ENCODE peak calls at places on chromosome 1, in eight cellular contexts. One of them, this sample, is unnamed.

GRCh38 chr1:228272831-228273571 is 65.2 kb downstream of the OBSCN start:
- DNase-seq in breast epithelium: no peak
- DNase-seq in endothelial cell of umbilical vein: no peak
- DNase-seq in spleen: peak; percentile 75
- DNase-seq in stomach: no peak
- DNase-seq in HepG2: no peak
- DNase-seq in prostate gland: no peak
- DNase-seq in uterus: no peak
- DNase-seq in this sample: no peak

GRCh38 chr1:160538985-160539651 is 16.1 kb upstream of the SLAMF6 start:
- DNase-seq in endothelial cell of umbilical vein: no peak
- DNase-seq in spleen: no peak
- DNase-seq in prostate gland: no peak
- DNase-seq in uterus: no peak
- DNase-seq in stomach: peak; percentile 38
- DNase-seq in breast epithelium: no peak
- DNase-seq in HepG2: peak; percentile 81
- DNase-seq in this sample: peak; percentile 66

GRCh38 chr1:38891753-38892152 is 10.4 kb upstream of the GJA9 start:
- DNase-seq in HepG2: peak; percentile 61
- DNase-seq in spleen: no peak
- DNase-seq in prostate gland: no peak
- DNase-seq in breast epithelium: no peak
- DNase-seq in stomach: no peak
- DNase-seq in endothelial cell of umbilical vein: no peak
- DNase-seq in uterus: no peak
- DNase-seq in this sample: no peak

GRCh38 chr1:226990133-226990716 is 50.1 kb downstream of the COQ8A start:
- DNase-seq in spleen: peak; percentile 88
- DNase-seq in prostate gland: no peak
- DNase-seq in breast epithelium: no peak
- DNase-seq in uterus: no peak
- DNase-seq in HepG2: peak; percentile 28
- DNase-seq in stomach: no peak
- DNase-seq in endothelial cell of umbilical vein: peak; percentile 73
- DNase-seq in this sample: peak; percentile 65

GRCh38 chr1:154938604-154939399 is 2.3 kb upstream of the PMVK start:
- DNase-seq in stomach: no peak
- DNase-seq in spleen: no peak
- DNase-seq in breast epithelium: no peak
- DNase-seq in endothelial cell of umbilical vein: no peak
- DNase-seq in uterus: no peak
- DNase-seq in prostate gland: no peak
- DNase-seq in HepG2: no peak
- DNase-seq in this sample: no peak

GRCh38 chr1:229874150-229874549 is 192.9 kb upstream of the GALNT2 start:
- DNase-seq in spleen: no peak
- DNase-seq in breast epithelium: no peak
- DNase-seq in prostate gland: no peak
- DNase-seq in endothelial cell of umbilical vein: no peak
- DNase-seq in stomach: no peak
- DNase-seq in uterus: no peak
- DNase-seq in HepG2: no peak
- DNase-seq in this sample: no peak

GRCh38 chr1:44485229-44485932 is 80.3 kb downstream of the RNF220 start:
- DNase-seq in prostate gland: no peak
- DNase-seq in endothelial cell of umbilical vein: peak; percentile 90
- DNase-seq in breast epithelium: no peak
- DNase-seq in uterus: peak; percentile 74
- DNase-seq in stomach: no peak
- DNase-seq in spleen: no peak
- DNase-seq in HepG2: no peak
- DNase-seq in this sample: no peak

GRCh38 chr1:186658999-186659398 is 21.2 kb downstream of the PTGS2 start:
- DNase-seq in stomach: no peak
- DNase-seq in endothelial cell of umbilical vein: no peak
- DNase-seq in breast epithelium: no peak
- DNase-seq in uterus: no peak
- DNase-seq in prostate gland: no peak
- DNase-seq in spleen: no peak
- DNase-seq in HepG2: no peak
- DNase-seq in this sample: no peak

GRCh38 chr1:20063861-20064292 is 6.1 kb upstream of the PLA2G5 start:
- DNase-seq in endothelial cell of umbilical vein: peak; percentile 31
- DNase-seq in prostate gland: no peak
- DNase-seq in HepG2: peak; percentile 27
- DNase-seq in uterus: no peak
- DNase-seq in stomach: no peak
- DNase-seq in spleen: no peak
- DNase-seq in breast epithelium: no peak
- DNase-seq in this sample: no peak

GRCh38 chr1:109438798-109439297 is 12.6 kb upstream of the PSMA5 start:
- DNase-seq in spleen: no peak
- DNase-seq in endothelial cell of umbilical vein: peak; percentile 28
- DNase-seq in HepG2: peak; percentile 72
- DNase-seq in uterus: peak; percentile 29
- DNase-seq in stomach: no peak
- DNase-seq in breast epithelium: no peak
- DNase-seq in prostate gland: no peak
- DNase-seq in this sample: peak; percentile 30

GRCh38 chr1:214446772-214447556 is 104.4 kb downstream of the PTPN14 start:
- DNase-seq in HepG2: peak; percentile 85
- DNase-seq in breast epithelium: peak; percentile 69
- DNase-seq in endothelial cell of umbilical vein: peak; percentile 88
- DNase-seq in stomach: peak; percentile 62
- DNase-seq in uterus: peak; percentile 21
- DNase-seq in prostate gland: peak; percentile 33
- DNase-seq in spleen: no peak
- DNase-seq in this sample: peak; percentile 69

GRCh38 chr1:117622726-117623125 is 16.9 kb downstream of the TENT5C start:
- DNase-seq in HepG2: no peak
- DNase-seq in stomach: no peak
- DNase-seq in prostate gland: no peak
- DNase-seq in uterus: no peak
- DNase-seq in spleen: no peak
- DNase-seq in breast epithelium: no peak
- DNase-seq in endothelial cell of umbilical vein: no peak
- DNase-seq in this sample: no peak
- H3K4me1 ChIP-seq in HepG2: no peaks in the 10 kb centered on the region
- H3K4me1 ChIP-seq in stomach: peaks cover 54% of the 10 kb centered on the region
- H3K4me1 ChIP-seq in prostate gland: no peaks in the 10 kb centered on the region
- H3K4me1 ChIP-seq in uterus: no peaks in the 10 kb centered on the region
- H3K4me1 ChIP-seq in spleen: peaks cover 18% of the 10 kb centered on the region
- H3K4me1 ChIP-seq in breast epithelium: no peaks in the 10 kb centered on the region
- H3K4me1 ChIP-seq in endothelial cell of umbilical vein: no peaks in the 10 kb centered on the region
- H3K4me1 ChIP-seq in this sample: peaks cover 97% of the 10 kb centered on the region

DNA sequence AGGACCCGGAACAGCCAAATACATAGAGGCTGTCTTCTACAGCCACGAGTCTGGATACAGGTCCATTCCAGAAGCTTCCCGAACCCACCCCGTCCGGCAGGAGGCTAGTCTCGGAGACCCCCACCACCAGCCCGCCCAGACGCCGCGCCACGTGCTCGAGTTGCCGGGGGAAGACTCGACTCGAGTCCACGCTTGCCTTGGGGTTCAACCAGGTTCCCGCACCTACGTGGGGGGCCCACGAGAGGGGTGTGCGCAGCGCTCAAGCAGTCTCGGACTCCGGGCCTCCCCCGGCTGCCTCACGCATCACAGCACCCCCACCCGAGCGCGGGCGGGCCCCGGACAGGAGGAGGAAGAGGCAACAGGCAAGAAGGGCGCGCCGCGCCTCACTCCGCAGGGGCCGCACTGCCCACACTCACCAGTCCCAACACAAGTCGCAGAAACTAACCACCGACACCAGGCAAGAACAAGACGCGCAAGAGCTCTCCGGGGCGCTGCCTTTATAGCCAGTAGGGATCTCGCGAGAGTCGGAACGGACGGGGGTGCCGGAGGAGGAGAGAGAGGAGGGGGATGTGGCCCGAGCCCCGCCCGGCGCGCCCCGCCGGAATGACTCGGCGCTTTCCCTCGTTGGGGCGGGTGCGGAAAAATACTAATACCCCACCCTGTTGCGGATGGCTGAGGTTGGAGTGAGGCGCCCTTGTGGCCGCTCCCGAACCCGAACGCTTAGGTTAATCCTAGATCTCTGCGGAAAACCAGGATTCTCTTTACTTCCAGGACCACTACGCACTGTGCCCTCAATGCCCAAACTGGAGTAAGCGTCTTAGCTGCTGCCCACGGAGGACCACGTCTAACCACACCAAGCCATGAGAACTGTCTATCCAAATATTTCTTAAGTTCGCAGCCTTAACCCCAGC is at the start of gene PRDX1:
- DNase-seq in breast epithelium: peak; percentile 95
- DNase-seq in prostate gland: peak; percentile 98
- DNase-seq in uterus: peak; percentile 98
- DNase-seq in stomach: peak; percentile 97
- DNase-seq in spleen: peak; percentile 97
- DNase-seq in HepG2: peak; percentile 94
- DNase-seq in endothelial cell of umbilical vein: peak; percentile 96
- DNase-seq in this sample: peak; percentile 96
- TF ChIP-seq POLR2A in breast epithelium: peak; percentile 99
- TF ChIP-seq POLR2A in prostate gland: peak; percentile 98
- TF ChIP-seq POLR2A in uterus: peak; percentile 96
- TF ChIP-seq POLR2A in stomach: no peak
- TF ChIP-seq POLR2A in spleen: peak; percentile 98
- TF ChIP-seq POLR2A in HepG2: peak; percentile 99
- TF ChIP-seq POLR2A in endothelial cell of umbilical vein: peak; percentile 100
- TF ChIP-seq POLR2A in this sample: peak; percentile 100

GRCh38 chr1:17572264-17572985 is 32.9 kb downstream of the ARHGEF10L start:
- DNase-seq in stomach: no peak
- DNase-seq in HepG2: no peak
- DNase-seq in uterus: no peak
- DNase-seq in spleen: no peak
- DNase-seq in prostate gland: no peak
- DNase-seq in endothelial cell of umbilical vein: no peak
- DNase-seq in breast epithelium: no peak
- DNase-seq in this sample: no peak
- TF ChIP-seq CTCF in stomach: no peak
- TF ChIP-seq CTCF in HepG2: peak; percentile 73
- TF ChIP-seq CTCF in uterus: no peak
- TF ChIP-seq CTCF in spleen: no peak
- TF ChIP-seq CTCF in prostate gland: no peak
- TF ChIP-seq CTCF in endothelial cell of umbilical vein: no peak
- TF ChIP-seq CTCF in breast epithelium: no peak
- TF ChIP-seq CTCF in this sample: no peak

DNA sequence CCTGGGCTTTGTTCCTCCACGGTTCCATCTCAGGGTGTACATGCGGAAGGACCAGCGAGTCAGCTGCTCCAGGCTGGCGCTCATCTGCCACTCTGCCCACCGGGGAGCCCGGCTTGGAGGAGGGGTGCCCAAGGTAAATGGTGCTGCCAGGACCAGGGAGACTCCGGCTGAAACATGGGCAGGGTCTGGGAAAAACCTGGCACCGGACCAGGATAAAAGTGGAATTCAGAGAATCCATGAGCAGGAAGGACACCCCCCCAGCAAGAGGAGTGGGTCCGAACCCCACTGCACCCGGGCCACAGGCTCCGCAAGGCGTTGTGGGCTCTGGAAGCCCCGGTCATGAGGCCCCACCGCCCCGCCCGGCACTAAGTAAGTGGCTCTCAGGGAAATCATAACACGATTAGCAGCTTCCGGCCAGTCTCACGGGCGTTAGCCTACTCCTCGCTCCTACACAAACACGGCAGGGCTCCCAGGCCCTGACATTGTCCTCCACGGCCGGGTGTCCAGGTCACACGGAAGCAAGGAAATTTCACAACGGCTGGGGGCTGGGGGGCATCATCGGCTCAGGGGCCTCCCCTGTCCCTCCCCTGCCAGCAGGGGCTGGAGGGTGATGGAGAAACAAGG is 21.1 kb downstream of the MEGF6 start:
- DNase-seq in spleen: no peak
- DNase-seq in uterus: no peak
- DNase-seq in prostate gland: no peak
- DNase-seq in breast epithelium: no peak
- DNase-seq in stomach: peak; percentile 31
- DNase-seq in endothelial cell of umbilical vein: peak; percentile 63
- DNase-seq in HepG2: no peak
- DNase-seq in this sample: no peak
- H3K4me1 ChIP-seq in spleen: peaks cover 25% of the 10 kb centered on the region
- H3K4me1 ChIP-seq in uterus: no peaks in the 10 kb centered on the region
- H3K4me1 ChIP-seq in prostate gland: no peaks in the 10 kb centered on the region
- H3K4me1 ChIP-seq in breast epithelium: no peaks in the 10 kb centered on the region
- H3K4me1 ChIP-seq in stomach: peaks cover 10% of the 10 kb centered on the region
- H3K4me1 ChIP-seq in endothelial cell of umbilical vein: peaks cover 20% of the 10 kb centered on the region
- H3K4me1 ChIP-seq in HepG2: peaks cover 27% of the 10 kb centered on the region
- H3K4me1 ChIP-seq in this sample: no peaks in the 10 kb centered on the region

This sample was measured in body of pancreas.